ENCODE peak calls at places on chromosome 10, in six cellular contexts. F, C, X, H, T and L are unnamed samples.

GRCh38 chr10:15518256-15518655 is 147.2 kb upstream of the FAM171A1 start:
- DNase-seq in F (no peak), C (no peak), X (no peak), H (no peak), T (no peak), L (no peak)

GRCh38 chr10:114492351-114493037 is 88.2 kb upstream of the AFAP1L2 start:
- DNase-seq in F (peak; percentile 44), C (no peak), X (no peak), H (no peak), T (no peak), L (no peak)

GRCh38 chr10:33381391-33381790 is 46.9 kb upstream of the NRP1 start:
- DNase-seq in F (no peak), C (no peak), X (no peak), H (no peak), T (no peak), L (no peak)

GRCh38 chr10:6671976-6672375 is 91.9 kb upstream of the PRKCQ start:
- DNase-seq in F (no peak), C (no peak), X (no peak), H (no peak), T (no peak), L (peak; percentile 15)

GRCh38 chr10:128926693-128927092 is 540.3 kb upstream of the MGMT start:
- DNase-seq in F (no peak), C (no peak), X (no peak), H (no peak), T (no peak), L (peak; percentile 65)

GRCh38 chr10:46524471-46525176 is 31.8 kb downstream of the GPRIN2 start:
- DNase-seq in F (no peak), C (no peak), X (no peak), H (no peak), T (no peak), L (peak; percentile 21)

GRCh38 chr10:49010295-49010694 is 70.7 kb upstream of the LRRC18 start:
- DNase-seq in F (no peak), C (no peak), X (no peak), H (no peak), T (no peak), L (no peak)

GRCh38 chr10:132970641-132971438 is 28.5 kb upstream of the CFAP46 start:
- DNase-seq in F (no peak), C (no peak), X (no peak), H (no peak), T (no peak), L (no peak)

GRCh38 chr10:100544950-100545349 is 9.2 kb downstream of the HIF1AN start:
- DNase-seq in F (no peak), C (no peak), X (no peak), H (no peak), T (no peak), L (no peak)

GRCh38 chr10:11181996-11182395 is 164.3 kb downstream of the CELF2 start:
- DNase-seq in F (no peak), C (no peak), X (no peak), H (peak; percentile 70), T (no peak), L (peak; percentile 65)

GRCh38 chr10:132540456-132540855 is 2.9 kb downstream of the INPP5A start:
- DNase-seq in F (no peak), C (no peak), X (no peak), H (no peak), T (no peak), L (peak; percentile 44)

GRCh38 chr10:43231523-43232078 is 35.3 kb downstream of the RASGEF1A start:
- DNase-seq in F (no peak), C (no peak), X (peak; percentile 10), H (no peak), T (peak; percentile 53), L (peak; percentile 4)

GRCh38 chr10:33095867-33096479 is 137.9 kb upstream of the ITGB1 start:
- DNase-seq in F (no peak), C (no peak), X (no peak), H (no peak), T (no peak), L (no peak)

GRCh38 chr10:47024046-47024322 is 112.8 kb downstream of the PTPN20 start:
- DNase-seq in F (no peak), C (no peak), X (no peak), H (no peak), T (no peak), L (no peak)

GRCh38 chr10:46028584-46029570 is 1.5 kb downstream of the NCOA4 start:
- DNase-seq in F (peak; percentile 55), C (no peak), X (peak; percentile 34), H (peak; percentile 58), T (peak; percentile 22), L (no peak)

DNA sequence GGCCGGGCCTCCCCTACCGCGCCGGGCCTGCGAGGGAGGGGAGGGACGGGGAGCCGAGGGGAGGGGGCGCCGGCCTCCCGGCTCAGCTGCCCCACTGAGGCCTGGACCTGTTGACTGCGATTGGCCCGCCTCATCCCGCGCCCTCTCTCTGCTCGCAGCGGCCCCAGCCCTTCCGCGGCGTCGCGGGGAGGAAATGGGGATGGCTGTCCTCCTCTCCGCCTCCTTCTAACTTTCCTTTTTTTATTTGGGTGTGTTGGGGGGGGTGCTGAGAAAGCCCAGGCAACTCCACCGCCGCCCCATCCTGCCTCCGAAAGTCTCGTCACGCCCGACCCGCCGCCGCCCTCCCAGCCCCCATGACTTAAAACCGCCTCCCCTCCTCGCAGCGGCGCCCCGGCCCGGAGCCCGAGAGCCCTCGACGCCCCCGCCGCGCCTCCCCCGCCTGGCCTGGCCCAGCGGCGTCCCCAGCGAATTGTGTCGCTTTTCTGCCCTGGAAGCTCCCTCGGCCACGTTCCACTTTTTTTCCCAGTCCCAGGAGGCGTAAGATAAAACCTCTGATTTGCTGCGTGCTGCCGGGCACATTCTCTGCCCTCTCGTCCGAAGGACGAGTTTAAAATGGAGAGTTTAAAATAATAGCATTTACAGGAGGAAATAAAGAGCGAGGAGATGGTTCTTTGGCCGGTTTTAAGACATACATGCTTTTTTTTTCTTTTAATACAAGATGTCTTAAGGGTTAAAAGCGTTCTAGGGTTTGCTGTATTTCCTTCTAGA is 886 bp upstream of the SKIDA1 start:
- DNase-seq in F (peak; percentile 62), C (no peak), X (peak; percentile 86), H (peak; percentile 73), T (peak; percentile 64), L (peak; percentile 88)
- H3K4me3 ChIP-seq in F (peak overlapping the region; percentile 87), C (peak overlapping the region; percentile 68), X (no peak overlapping the region), H (peak overlapping the region; percentile 60), T (peak overlapping the region; percentile 70), L (peak overlapping the region; percentile 80)

GRCh38 chr10:7856685-7857084 is 38.4 kb downstream of the TAF3 start:
- DNase-seq in F (no peak), C (no peak), X (no peak), H (no peak), T (no peak), L (no peak)
- H3K4me3 ChIP-seq in F (no peak overlapping the region), C (no peak overlapping the region), X (no peak overlapping the region), H (peak overlapping the region; percentile 0), T (no peak overlapping the region), L (no peak overlapping the region)

GRCh38 chr10:2744547-2745212 is 322.7 kb upstream of the PFKP start:
- DNase-seq in F (no peak), C (no peak), X (no peak), H (no peak), T (no peak), L (no peak)
- H3K4me3 ChIP-seq in F (no peak overlapping the region), C (no peak overlapping the region), X (no peak overlapping the region), H (no peak overlapping the region), T (no peak overlapping the region), L (peak overlapping the region; percentile 15)

DNA sequence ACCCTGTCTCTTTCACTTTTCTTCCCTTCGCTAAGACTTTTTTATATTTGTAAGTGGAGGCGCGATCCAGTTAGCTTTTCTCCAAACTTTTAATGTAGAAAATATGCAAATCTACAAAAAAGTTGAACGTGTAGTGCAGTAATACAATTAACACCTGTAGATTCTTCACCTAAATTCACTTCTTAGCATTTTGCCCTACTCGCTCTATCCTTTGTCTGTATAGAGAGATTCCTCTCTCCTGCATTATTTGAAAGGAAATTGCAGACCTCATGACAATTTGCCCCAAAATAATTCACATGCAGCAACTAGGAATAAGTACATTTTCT is 21.4 kb downstream of the FGFBP3 start:
- DNase-seq in F (no peak), C (no peak), X (no peak), H (no peak), T (no peak), L (no peak)
- H3K4me3 ChIP-seq in F (peak overlapping the region; percentile 82), C (peak overlapping the region; percentile 64), X (no peak overlapping the region), H (peak overlapping the region; percentile 33), T (peak overlapping the region; percentile 67), L (peak overlapping the region; percentile 61)

DNA sequence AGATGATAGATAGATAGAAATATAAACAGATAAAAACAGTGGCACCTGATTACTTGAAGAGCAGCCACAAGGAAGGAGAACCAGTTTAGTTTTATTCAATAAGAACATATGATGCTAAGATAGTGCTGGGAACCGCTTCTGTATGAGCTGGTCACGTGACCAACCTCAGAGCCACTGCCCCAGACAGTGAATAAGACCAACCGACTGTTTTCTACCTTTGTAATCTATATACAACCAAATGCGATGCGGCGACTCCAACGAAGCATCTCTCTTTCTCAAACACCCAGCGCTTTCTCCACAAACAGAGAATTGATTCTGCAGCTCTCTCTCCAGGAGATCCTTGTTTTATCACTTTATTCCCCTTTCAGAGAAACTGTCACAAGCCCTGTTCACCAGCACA is 55.5 kb upstream of the JCAD start:
- DNase-seq in F (no peak), C (no peak), X (no peak), H (no peak), T (no peak), L (no peak)
- H3K4me3 ChIP-seq in F (no peak overlapping the region), C (no peak overlapping the region), X (no peak overlapping the region), H (no peak overlapping the region), T (no peak overlapping the region), L (peak overlapping the region; percentile 31)

GRCh38 chr10:18240185-18240882 is 100.1 kb downstream of the CACNB2 start:
- DNase-seq in F (no peak), C (no peak), X (no peak), H (no peak), T (no peak), L (no peak)
- H3K4me3 ChIP-seq in F (no peak overlapping the region), C (no peak overlapping the region), X (no peak overlapping the region), H (no peak overlapping the region), T (no peak overlapping the region), L (no peak overlapping the region)

DNA sequence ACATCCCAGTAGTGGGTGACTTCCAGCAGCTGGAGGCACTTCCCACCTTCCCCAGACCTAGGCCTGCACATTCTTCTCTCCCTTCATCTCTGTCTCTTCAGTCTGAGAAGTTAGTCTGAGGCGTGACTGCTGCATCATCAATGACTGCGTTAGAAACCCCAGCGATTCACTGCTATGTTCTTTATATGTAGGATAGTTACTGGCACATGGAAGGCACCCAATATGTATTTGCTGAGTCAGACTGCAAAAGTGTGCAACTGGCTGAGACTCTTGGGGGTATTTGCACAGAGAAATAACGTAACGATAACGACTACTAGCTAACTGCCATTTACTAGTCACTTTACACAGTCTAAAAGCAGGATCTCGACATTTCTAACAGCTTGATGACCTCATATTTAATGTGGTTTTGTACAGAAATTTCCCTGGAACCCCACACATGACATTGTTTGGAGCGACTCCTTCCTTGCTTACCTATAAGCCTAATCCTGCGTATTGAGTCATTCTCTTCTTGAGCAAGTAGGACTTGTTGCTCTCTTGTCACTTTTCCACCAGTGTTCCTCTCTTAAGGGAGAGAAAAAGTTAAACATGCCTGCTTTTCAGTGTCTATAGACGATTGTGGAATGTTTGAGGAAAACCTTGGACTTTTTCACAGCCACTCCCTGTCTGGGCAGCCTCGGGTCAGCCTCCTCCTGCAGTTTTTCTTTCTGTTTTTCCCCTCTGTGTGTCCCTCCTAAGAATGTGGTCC is 45.5 kb downstream of the THNSL1 start:
- DNase-seq in F (no peak), C (no peak), X (no peak), H (no peak), T (no peak), L (no peak)
- H3K4me3 ChIP-seq in F (no peak overlapping the region), C (no peak overlapping the region), X (no peak overlapping the region), H (no peak overlapping the region), T (no peak overlapping the region), L (no peak overlapping the region)